ENCODE peak calls at places on chromosomes 11 and 22, in eight cellular contexts. One of them, this sample, is unnamed.

GRCh38 chr11:60347084-60347797 is 20.2 kb downstream of the MS4A6E start:
- DNase-seq in endothelial cell: no peak
- DNase-seq in SK-N-SH: no peak
- DNase-seq in HFF-Myc: no peak
- DNase-seq in cardiac muscle cell: no peak
- DNase-seq in AG04449: no peak
- DNase-seq in ascending aorta: no peak
- DNase-seq in neural progenitor cell: no peak
- DNase-seq in this sample: no peak

GRCh38 chr11:68821670-68822069 is 20.0 kb downstream of the CPT1A start:
- DNase-seq in AG04449: no peak
- DNase-seq in cardiac muscle cell: no peak
- DNase-seq in SK-N-SH: no peak
- DNase-seq in HFF-Myc: no peak
- DNase-seq in endothelial cell: no peak
- DNase-seq in neural progenitor cell: peak; percentile 22
- DNase-seq in ascending aorta: no peak
- DNase-seq in this sample: no peak

GRCh38 chr22:32244547-32244946 is 10.6 kb downstream of the SLC5A4 start:
- DNase-seq in HFF-Myc: no peak
- DNase-seq in AG04449: no peak
- DNase-seq in cardiac muscle cell: no peak
- DNase-seq in endothelial cell: no peak
- DNase-seq in ascending aorta: no peak
- DNase-seq in SK-N-SH: no peak
- DNase-seq in neural progenitor cell: no peak
- DNase-seq in this sample: no peak

GRCh38 chr11:111571829-111572501 is 30.3 kb upstream of the SIK2 start:
- DNase-seq in neural progenitor cell: no peak
- DNase-seq in AG04449: no peak
- DNase-seq in HFF-Myc: no peak
- DNase-seq in SK-N-SH: no peak
- DNase-seq in cardiac muscle cell: no peak
- DNase-seq in ascending aorta: no peak
- DNase-seq in endothelial cell: no peak
- DNase-seq in this sample: no peak

GRCh38 chr22:26847046-26847445 is 189.7 kb downstream of the MIAT start:
- DNase-seq in endothelial cell: no peak
- DNase-seq in neural progenitor cell: no peak
- DNase-seq in AG04449: no peak
- DNase-seq in cardiac muscle cell: no peak
- DNase-seq in HFF-Myc: no peak
- DNase-seq in ascending aorta: no peak
- DNase-seq in SK-N-SH: no peak
- DNase-seq in this sample: peak; percentile 31

GRCh38 chr11:126115820-126116319 is 53.2 kb upstream of the CDON start:
- DNase-seq in SK-N-SH: peak; percentile 62
- DNase-seq in endothelial cell: peak; percentile 34
- DNase-seq in cardiac muscle cell: no peak
- DNase-seq in AG04449: peak; percentile 41
- DNase-seq in HFF-Myc: peak; percentile 79
- DNase-seq in neural progenitor cell: peak; percentile 42
- DNase-seq in ascending aorta: peak; percentile 85
- DNase-seq in this sample: no peak

GRCh38 chr22:26642465-26643367 is 14.7 kb upstream of the MIAT start:
- DNase-seq in HFF-Myc: no peak
- DNase-seq in neural progenitor cell: peak; percentile 54
- DNase-seq in SK-N-SH: no peak
- DNase-seq in ascending aorta: no peak
- DNase-seq in endothelial cell: peak; percentile 22
- DNase-seq in AG04449: no peak
- DNase-seq in cardiac muscle cell: no peak
- DNase-seq in this sample: no peak

GRCh38 chr22:39309881-39310714 is 9.3 kb downstream of the RPL3 start:
- DNase-seq in AG04449: no peak
- DNase-seq in SK-N-SH: no peak
- DNase-seq in endothelial cell: no peak
- DNase-seq in HFF-Myc: no peak
- DNase-seq in cardiac muscle cell: no peak
- DNase-seq in ascending aorta: no peak
- DNase-seq in neural progenitor cell: no peak
- DNase-seq in this sample: no peak

GRCh38 chr11:94326947-94327346 is 22.6 kb downstream of the IZUMO1R start:
- DNase-seq in SK-N-SH: no peak
- DNase-seq in HFF-Myc: no peak
- DNase-seq in cardiac muscle cell: no peak
- DNase-seq in endothelial cell: no peak
- DNase-seq in AG04449: no peak
- DNase-seq in neural progenitor cell: no peak
- DNase-seq in ascending aorta: no peak
- DNase-seq in this sample: no peak

GRCh38 chr11:5737672-5738071 is 1.4 kb downstream of the OR56B1 start:
- DNase-seq in AG04449: no peak
- DNase-seq in ascending aorta: no peak
- DNase-seq in cardiac muscle cell: no peak
- DNase-seq in neural progenitor cell: no peak
- DNase-seq in endothelial cell: no peak
- DNase-seq in SK-N-SH: no peak
- DNase-seq in HFF-Myc: no peak
- DNase-seq in this sample: no peak

GRCh38 chr22:17230239-17230638 is 11.0 kb upstream of the ADA2 start:
- DNase-seq in AG04449: no peak
- DNase-seq in cardiac muscle cell: no peak
- DNase-seq in SK-N-SH: no peak
- DNase-seq in HFF-Myc: no peak
- DNase-seq in ascending aorta: no peak
- DNase-seq in neural progenitor cell: no peak
- DNase-seq in endothelial cell: no peak
- DNase-seq in this sample: no peak

GRCh38 chr11:60762851-60763691 is 6.4 kb downstream of the MS4A15 start:
- DNase-seq in ascending aorta: no peak
- DNase-seq in SK-N-SH: no peak
- DNase-seq in neural progenitor cell: peak; percentile 48
- DNase-seq in AG04449: no peak
- DNase-seq in HFF-Myc: no peak
- DNase-seq in cardiac muscle cell: peak; percentile 47
- DNase-seq in endothelial cell: no peak
- DNase-seq in this sample: no peak

GRCh38 chr11:124736738-124737137 is 3.0 kb upstream of the NRGN start:
- DNase-seq in SK-N-SH: no peak
- DNase-seq in neural progenitor cell: no peak
- DNase-seq in cardiac muscle cell: no peak
- DNase-seq in HFF-Myc: no peak
- DNase-seq in AG04449: no peak
- DNase-seq in ascending aorta: no peak
- DNase-seq in endothelial cell: no peak
- DNase-seq in this sample: no peak

GRCh38 chr11:68749501-68750196 is 1.7 kb downstream of the TESMIN start:
- DNase-seq in SK-N-SH: no peak
- DNase-seq in endothelial cell: no peak
- DNase-seq in neural progenitor cell: peak; percentile 56
- DNase-seq in HFF-Myc: no peak
- DNase-seq in AG04449: no peak
- DNase-seq in ascending aorta: no peak
- DNase-seq in cardiac muscle cell: no peak
- DNase-seq in this sample: no peak

GRCh38 chr11:110897035-110897434 is 184.8 kb upstream of the ARHGAP20 start:
- DNase-seq in SK-N-SH: peak; percentile 7
- DNase-seq in endothelial cell: no peak
- DNase-seq in HFF-Myc: peak; percentile 53
- DNase-seq in ascending aorta: no peak
- DNase-seq in neural progenitor cell: no peak
- DNase-seq in AG04449: no peak
- DNase-seq in cardiac muscle cell: no peak
- DNase-seq in this sample: no peak

GRCh38 chr11:459511-460220 is 9.6 kb downstream of the PTDSS2 start:
- DNase-seq in endothelial cell: no peak
- DNase-seq in ascending aorta: no peak
- DNase-seq in neural progenitor cell: no peak
- DNase-seq in cardiac muscle cell: no peak
- DNase-seq in AG04449: no peak
- DNase-seq in SK-N-SH: no peak
- DNase-seq in HFF-Myc: no peak
- DNase-seq in this sample: no peak

GRCh38 chr22:28703436-28703835 is 23.8 kb upstream of the TTC28 start:
- DNase-seq in cardiac muscle cell: no peak
- DNase-seq in HFF-Myc: no peak
- DNase-seq in endothelial cell: no peak
- DNase-seq in AG04449: no peak
- DNase-seq in SK-N-SH: no peak
- DNase-seq in neural progenitor cell: no peak
- DNase-seq in ascending aorta: no peak
- DNase-seq in this sample: no peak

GRCh38 chr22:20610243-20610686 is 102.9 kb downstream of the MED15 start:
- DNase-seq in neural progenitor cell: no peak
- DNase-seq in cardiac muscle cell: no peak
- DNase-seq in AG04449: no peak
- DNase-seq in HFF-Myc: no peak
- DNase-seq in SK-N-SH: no peak
- DNase-seq in ascending aorta: no peak
- DNase-seq in endothelial cell: no peak
- DNase-seq in this sample: peak; percentile 70

GRCh38 chr11:128692750-128693578 is 908 bp upstream of the FLI1 start:
- DNase-seq in HFF-Myc: no peak
- DNase-seq in endothelial cell: no peak
- DNase-seq in neural progenitor cell: peak; percentile 60
- DNase-seq in SK-N-SH: peak; percentile 63
- DNase-seq in ascending aorta: no peak
- DNase-seq in cardiac muscle cell: no peak
- DNase-seq in AG04449: no peak
- DNase-seq in this sample: no peak

GRCh38 chr11:128689586-128689945 is 4.3 kb upstream of the FLI1 start:
- DNase-seq in HFF-Myc: no peak
- DNase-seq in neural progenitor cell: peak; percentile 51
- DNase-seq in ascending aorta: no peak
- DNase-seq in SK-N-SH: no peak
- DNase-seq in endothelial cell: no peak
- DNase-seq in cardiac muscle cell: no peak
- DNase-seq in AG04449: no peak
- DNase-seq in this sample: no peak

GRCh38 chr11:128690746-128691091 is 3.2 kb upstream of the FLI1 start:
- DNase-seq in ascending aorta: no peak
- DNase-seq in cardiac muscle cell: no peak
- DNase-seq in endothelial cell: no peak
- DNase-seq in neural progenitor cell: peak; percentile 30
- DNase-seq in AG04449: no peak
- DNase-seq in HFF-Myc: no peak
- DNase-seq in SK-N-SH: no peak
- DNase-seq in this sample: no peak

GRCh38 chr11:128689946-128690745 is 3.7 kb upstream of the FLI1 start:
- DNase-seq in endothelial cell: no peak
- DNase-seq in neural progenitor cell: peak; percentile 54
- DNase-seq in SK-N-SH: peak; percentile 59
- DNase-seq in AG04449: no peak
- DNase-seq in cardiac muscle cell: peak; percentile 38
- DNase-seq in HFF-Myc: no peak
- DNase-seq in ascending aorta: no peak
- DNase-seq in this sample: no peak

GRCh38 chr11:128691802-128692749 is 1.8 kb upstream of the FLI1 start:
- DNase-seq in ascending aorta: no peak
- DNase-seq in neural progenitor cell: peak; percentile 63
- DNase-seq in HFF-Myc: no peak
- DNase-seq in SK-N-SH: peak; percentile 55
- DNase-seq in AG04449: no peak
- DNase-seq in cardiac muscle cell: no peak
- DNase-seq in endothelial cell: peak; percentile 69
- DNase-seq in this sample: peak; percentile 76
- TF ChIP-seq CTCF in ascending aorta: no peak
- TF ChIP-seq CTCF in neural progenitor cell: peak; percentile 42
- TF ChIP-seq CTCF in HFF-Myc: no peak
- TF ChIP-seq CTCF in SK-N-SH: peak; percentile 48
- TF ChIP-seq CTCF in AG04449: peak; percentile 45
- TF ChIP-seq CTCF in cardiac muscle cell: peak; percentile 38
- TF ChIP-seq CTCF in endothelial cell: peak; percentile 62
- TF ChIP-seq CTCF in this sample: peak; percentile 50

GRCh38 chr22:30459206-30460052 is 12.4 kb downstream of the SEC14L3 start:
- DNase-seq in endothelial cell: peak; percentile 41
- DNase-seq in HFF-Myc: no peak
- DNase-seq in AG04449: no peak
- DNase-seq in SK-N-SH: no peak
- DNase-seq in ascending aorta: no peak
- DNase-seq in neural progenitor cell: peak; percentile 75
- DNase-seq in cardiac muscle cell: peak; percentile 72
- DNase-seq in this sample: no peak

GRCh38 chr22:30452861-30453260 is 19.0 kb downstream of the SEC14L3 start:
- DNase-seq in cardiac muscle cell: no peak
- DNase-seq in HFF-Myc: no peak
- DNase-seq in ascending aorta: no peak
- DNase-seq in AG04449: no peak
- DNase-seq in SK-N-SH: no peak
- DNase-seq in endothelial cell: no peak
- DNase-seq in neural progenitor cell: no peak
- DNase-seq in this sample: no peak

GRCh38 chr22:30457964-30458363 is 13.9 kb downstream of the SEC14L3 start:
- DNase-seq in AG04449: no peak
- DNase-seq in HFF-Myc: no peak
- DNase-seq in cardiac muscle cell: no peak
- DNase-seq in neural progenitor cell: no peak
- DNase-seq in endothelial cell: no peak
- DNase-seq in ascending aorta: no peak
- DNase-seq in SK-N-SH: no peak
- DNase-seq in this sample: no peak

GRCh38 chr22:30453731-30454510 is 17.9 kb downstream of the SEC14L3 start:
- DNase-seq in HFF-Myc: no peak
- DNase-seq in endothelial cell: peak; percentile 30
- DNase-seq in neural progenitor cell: peak; percentile 50
- DNase-seq in cardiac muscle cell: peak; percentile 14
- DNase-seq in ascending aorta: no peak
- DNase-seq in SK-N-SH: peak; percentile 35
- DNase-seq in AG04449: no peak
- DNase-seq in this sample: no peak
- TF ChIP-seq CTCF in HFF-Myc: no peak
- TF ChIP-seq CTCF in endothelial cell: no peak
- TF ChIP-seq CTCF in neural progenitor cell: peak; percentile 46
- TF ChIP-seq CTCF in cardiac muscle cell: no peak
- TF ChIP-seq CTCF in ascending aorta: no peak
- TF ChIP-seq CTCF in SK-N-SH: no peak
- TF ChIP-seq CTCF in AG04449: no peak
- TF ChIP-seq CTCF in this sample: peak; percentile 32

DNA sequence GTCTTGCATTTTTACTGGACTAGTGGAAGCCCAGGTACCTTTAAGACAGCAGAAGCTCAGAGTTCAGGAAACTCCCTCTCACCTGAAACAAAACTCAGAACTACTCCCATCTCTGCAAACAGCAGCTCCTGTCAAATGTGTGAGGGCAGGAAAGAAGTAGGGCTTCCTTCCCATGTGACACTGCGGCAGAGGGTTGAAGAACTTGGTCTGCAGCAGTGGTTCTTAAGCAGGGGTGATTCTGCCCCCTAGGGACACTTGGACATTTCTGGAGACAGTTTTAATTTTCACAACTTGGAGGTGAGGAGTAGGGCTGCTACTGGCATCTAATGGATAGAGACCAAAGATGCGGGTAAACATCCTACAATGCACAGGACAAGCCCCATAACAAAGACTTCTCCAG is 63.4 kb downstream of the RCN1 start:
- DNase-seq in cardiac muscle cell: no peak
- DNase-seq in HFF-Myc: no peak
- DNase-seq in endothelial cell: no peak
- DNase-seq in ascending aorta: no peak
- DNase-seq in SK-N-SH: no peak
- DNase-seq in neural progenitor cell: no peak
- DNase-seq in AG04449: no peak
- DNase-seq in this sample: no peak
- TF ChIP-seq CTCF in cardiac muscle cell: peak; percentile 31
- TF ChIP-seq CTCF in HFF-Myc: peak; percentile 13
- TF ChIP-seq CTCF in endothelial cell: no peak
- TF ChIP-seq CTCF in ascending aorta: no peak
- TF ChIP-seq CTCF in SK-N-SH: peak; percentile 30
- TF ChIP-seq CTCF in neural progenitor cell: peak; percentile 27
- TF ChIP-seq CTCF in AG04449: no peak
- TF ChIP-seq CTCF in this sample: no peak

GRCh38 chr11:24779791-24780190 is 282.9 kb downstream of the LUZP2 start:
- DNase-seq in cardiac muscle cell: peak; percentile 26
- DNase-seq in SK-N-SH: peak; percentile 2
- DNase-seq in AG04449: no peak
- DNase-seq in neural progenitor cell: peak; percentile 29
- DNase-seq in ascending aorta: no peak
- DNase-seq in HFF-Myc: no peak
- DNase-seq in endothelial cell: no peak
- DNase-seq in this sample: no peak
- TF ChIP-seq CTCF in cardiac muscle cell: peak; percentile 20
- TF ChIP-seq CTCF in SK-N-SH: peak; percentile 23
- TF ChIP-seq CTCF in AG04449: no peak
- TF ChIP-seq CTCF in neural progenitor cell: peak; percentile 44
- TF ChIP-seq CTCF in ascending aorta: no peak
- TF ChIP-seq CTCF in HFF-Myc: no peak
- TF ChIP-seq CTCF in endothelial cell: no peak
- TF ChIP-seq CTCF in this sample: no peak

This sample was measured in type B pancreatic cell.